ENCODE peak calls at places on chromosome 4, in four cellular contexts. One of them, this sample, is unnamed.

GRCh38 chr4:83112678-83113428 is 1.7 kb downstream of the PLAC8 start:
- DNase-seq in tibial nerve: no peak
- DNase-seq in esophagus muscularis mucosa: no peak
- DNase-seq in upper lobe of left lung: no peak
- DNase-seq in this sample: peak

GRCh38 chr4:158671665-158671914 is at the start of gene C4orf46:
- DNase-seq in tibial nerve: no peak
- DNase-seq in esophagus muscularis mucosa: peak
- DNase-seq in upper lobe of left lung: peak
- DNase-seq in this sample: no peak

GRCh38 chr4:65670331-65671031 is at the start of gene EPHA5:
- DNase-seq in tibial nerve: peak
- DNase-seq in esophagus muscularis mucosa: no peak
- DNase-seq in upper lobe of left lung: peak
- DNase-seq in this sample: peak

GRCh38 chr4:89099034-89099433 is 12.3 kb upstream of the TIGD2 start:
- DNase-seq in tibial nerve: no peak
- DNase-seq in esophagus muscularis mucosa: no peak
- DNase-seq in upper lobe of left lung: no peak
- DNase-seq in this sample: no peak

GRCh38 chr4:39043058-39043696 is 11.0 kb upstream of the TMEM156 start:
- DNase-seq in tibial nerve: no peak
- DNase-seq in esophagus muscularis mucosa: no peak
- DNase-seq in upper lobe of left lung: no peak
- DNase-seq in this sample: peak

GRCh38 chr4:165112258-165113156 is at the start of gene TMEM192:
- DNase-seq in tibial nerve: peak
- DNase-seq in esophagus muscularis mucosa: peak
- DNase-seq in upper lobe of left lung: peak
- DNase-seq in this sample: peak

GRCh38 chr4:176782794-176783193 is 9.9 kb downstream of the VEGFC start:
- DNase-seq in tibial nerve: no peak
- DNase-seq in esophagus muscularis mucosa: no peak
- DNase-seq in upper lobe of left lung: no peak
- DNase-seq in this sample: no peak

GRCh38 chr4:76197001-76197743 is 16.5 kb downstream of the SCARB2 start:
- DNase-seq in tibial nerve: no peak
- DNase-seq in esophagus muscularis mucosa: peak
- DNase-seq in upper lobe of left lung: no peak
- DNase-seq in this sample: no peak

GRCh38 chr4:2059034-2059725 is at the start of gene NAT8L:
- DNase-seq in tibial nerve: no peak
- DNase-seq in esophagus muscularis mucosa: no peak
- DNase-seq in upper lobe of left lung: peak
- DNase-seq in this sample: no peak

GRCh38 chr4:180059216-180059881 is 2183.9 kb upstream of the TENM3 start:
- DNase-seq in tibial nerve: no peak
- DNase-seq in esophagus muscularis mucosa: no peak
- DNase-seq in upper lobe of left lung: peak
- DNase-seq in this sample: no peak

GRCh38 chr4:152437561-152437960 is 98.3 kb downstream of the FBXW7 start:
- DNase-seq in tibial nerve: no peak
- DNase-seq in esophagus muscularis mucosa: no peak
- DNase-seq in upper lobe of left lung: no peak
- DNase-seq in this sample: no peak

GRCh38 chr4:176838611-176839411 is 46.1 kb upstream of the VEGFC start:
- DNase-seq in tibial nerve: no peak
- DNase-seq in esophagus muscularis mucosa: no peak
- DNase-seq in upper lobe of left lung: no peak
- DNase-seq in this sample: no peak

GRCh38 chr4:8725071-8725841 is 132.7 kb downstream of the CPZ start:
- DNase-seq in tibial nerve: peak
- DNase-seq in esophagus muscularis mucosa: no peak
- DNase-seq in upper lobe of left lung: peak
- DNase-seq in this sample: no peak

GRCh38 chr4:89549907-89550306 is 242.3 kb upstream of the GPRIN3 start:
- DNase-seq in tibial nerve: no peak
- DNase-seq in esophagus muscularis mucosa: no peak
- DNase-seq in upper lobe of left lung: no peak
- DNase-seq in this sample: no peak

GRCh38 chr4:120843840-120844527 is 78.5 kb downstream of the PRDM5 start:
- DNase-seq in tibial nerve: no peak
- DNase-seq in esophagus muscularis mucosa: no peak
- DNase-seq in upper lobe of left lung: peak
- DNase-seq in this sample: no peak

GRCh38 chr4:123661080-123661737 is 264.6 kb downstream of the SPRY1 start:
- DNase-seq in tibial nerve: no peak
- DNase-seq in esophagus muscularis mucosa: no peak
- DNase-seq in upper lobe of left lung: no peak
- DNase-seq in this sample: no peak

GRCh38 chr4:6272863-6273660 is 3.4 kb downstream of the WFS1 start:
- DNase-seq in tibial nerve: no peak
- DNase-seq in esophagus muscularis mucosa: no peak
- DNase-seq in upper lobe of left lung: peak
- DNase-seq in this sample: peak
- TF ChIP-seq EP300 in tibial nerve: no peak
- TF ChIP-seq EP300 in esophagus muscularis mucosa: no peak
- TF ChIP-seq EP300 in upper lobe of left lung: no peak
- TF ChIP-seq EP300 in this sample: no peak

GRCh38 chr4:40937140-40937725 is 187.5 kb downstream of the NSUN7 start:
- DNase-seq in tibial nerve: no peak
- DNase-seq in esophagus muscularis mucosa: no peak
- DNase-seq in upper lobe of left lung: no peak
- DNase-seq in this sample: no peak
- TF ChIP-seq EP300 in tibial nerve: no peak
- TF ChIP-seq EP300 in esophagus muscularis mucosa: no peak
- TF ChIP-seq EP300 in upper lobe of left lung: no peak
- TF ChIP-seq EP300 in this sample: no peak

GRCh38 chr4:72312032-72312650 is 256.9 kb downstream of the ADAMTS3 start:
- DNase-seq in tibial nerve: peak
- DNase-seq in esophagus muscularis mucosa: no peak
- DNase-seq in upper lobe of left lung: no peak
- DNase-seq in this sample: peak
- TF ChIP-seq EP300 in tibial nerve: no peak
- TF ChIP-seq EP300 in esophagus muscularis mucosa: no peak
- TF ChIP-seq EP300 in upper lobe of left lung: no peak
- TF ChIP-seq EP300 in this sample: no peak

GRCh38 chr4:102500371-102501175 is 586 bp upstream of the NFKB1 start:
- DNase-seq in tibial nerve: peak
- DNase-seq in esophagus muscularis mucosa: no peak
- DNase-seq in upper lobe of left lung: no peak
- DNase-seq in this sample: peak
- TF ChIP-seq EP300 in tibial nerve: no peak
- TF ChIP-seq EP300 in esophagus muscularis mucosa: no peak
- TF ChIP-seq EP300 in upper lobe of left lung: no peak
- TF ChIP-seq EP300 in this sample: no peak

GRCh38 chr4:144709159-144709558 is 63.2 kb downstream of the HHIP start:
- DNase-seq in tibial nerve: no peak
- DNase-seq in esophagus muscularis mucosa: no peak
- DNase-seq in upper lobe of left lung: no peak
- DNase-seq in this sample: no peak
- TF ChIP-seq EP300 in tibial nerve: no peak
- TF ChIP-seq EP300 in esophagus muscularis mucosa: no peak
- TF ChIP-seq EP300 in upper lobe of left lung: no peak
- TF ChIP-seq EP300 in this sample: no peak

DNA sequence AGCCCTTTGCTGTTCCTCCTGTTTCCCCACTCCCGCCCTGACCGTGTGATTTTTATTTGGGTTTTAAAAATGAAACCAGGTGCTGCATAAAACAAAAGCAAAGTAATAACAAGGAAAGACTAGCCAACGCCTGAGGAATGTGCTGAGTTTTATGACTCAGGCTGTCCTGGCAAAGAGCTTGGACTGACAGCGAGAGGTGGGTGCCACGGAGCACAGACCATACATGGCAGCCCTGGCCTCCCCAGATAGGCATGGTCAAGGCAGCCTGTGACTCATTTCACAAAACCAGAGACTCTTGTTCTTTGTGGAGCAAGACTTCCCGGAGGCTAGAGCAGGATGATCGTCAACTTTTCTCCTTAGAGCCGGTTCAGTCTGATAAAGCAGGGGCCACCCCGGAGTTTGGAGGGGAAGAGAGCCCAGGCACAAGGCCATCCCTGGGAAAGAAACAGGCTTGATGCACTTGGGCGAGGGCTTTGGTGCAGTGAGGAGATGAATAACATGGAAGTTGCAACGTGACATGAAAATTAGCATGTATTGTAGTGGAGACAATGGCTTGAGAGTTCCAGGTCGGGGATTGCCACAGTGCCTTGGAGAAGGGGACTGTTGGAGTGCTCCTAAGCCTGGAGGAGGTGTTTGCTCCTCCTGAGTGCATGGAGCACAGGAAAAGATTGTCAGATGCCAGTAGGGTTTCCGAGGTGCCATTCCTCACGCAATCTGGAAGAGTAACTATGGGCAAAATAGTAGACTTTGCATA is 54.8 kb downstream of the C4orf51 start:
- DNase-seq in tibial nerve: peak
- DNase-seq in esophagus muscularis mucosa: no peak
- DNase-seq in upper lobe of left lung: no peak
- DNase-seq in this sample: peak
- TF ChIP-seq EP300 in tibial nerve: no peak
- TF ChIP-seq EP300 in esophagus muscularis mucosa: peak
- TF ChIP-seq EP300 in upper lobe of left lung: no peak
- TF ChIP-seq EP300 in this sample: no peak

GRCh38 chr4:155766544-155766943 is 7.7 kb downstream of the GUCY1B1 start:
- DNase-seq in tibial nerve: no peak
- DNase-seq in esophagus muscularis mucosa: no peak
- DNase-seq in upper lobe of left lung: no peak
- DNase-seq in this sample: no peak
- TF ChIP-seq EP300 in tibial nerve: no peak
- TF ChIP-seq EP300 in esophagus muscularis mucosa: no peak
- TF ChIP-seq EP300 in upper lobe of left lung: no peak
- TF ChIP-seq EP300 in this sample: no peak

GRCh38 chr4:184156169-184156568 is 61.5 kb downstream of the ENPP6 start:
- DNase-seq in tibial nerve: no peak
- DNase-seq in esophagus muscularis mucosa: no peak
- DNase-seq in upper lobe of left lung: no peak
- DNase-seq in this sample: no peak
- TF ChIP-seq EP300 in tibial nerve: peak
- TF ChIP-seq EP300 in esophagus muscularis mucosa: no peak
- TF ChIP-seq EP300 in upper lobe of left lung: no peak
- TF ChIP-seq EP300 in this sample: no peak

GRCh38 chr4:10135252-10135651 is 18.7 kb upstream of the WDR1 start:
- DNase-seq in tibial nerve: no peak
- DNase-seq in esophagus muscularis mucosa: no peak
- DNase-seq in upper lobe of left lung: no peak
- DNase-seq in this sample: no peak
- TF ChIP-seq EP300 in tibial nerve: no peak
- TF ChIP-seq EP300 in esophagus muscularis mucosa: no peak
- TF ChIP-seq EP300 in upper lobe of left lung: no peak
- TF ChIP-seq EP300 in this sample: no peak